ENCODE peak calls at places on chromosomes 3 and 15, in ten cellular contexts. One of them, this sample, is unnamed.

GRCh38 chr3:45942051-45942825 is 1.0 kb upstream of the CXCR6 start:
- DNase-seq in germinal center: no peak
- DNase-seq in activated naive CD4-positive, alpha-beta T cell: no peak
- DNase-seq in activated T-cell treated with anti-CD3 and anti-CD28 coated beads, Interleukin-2, amount 50 U/mL, for 72 hours: no peak
- DNase-seq in T-helper 1 cell: no peak
- DNase-seq in stimulated activated CD8-positive, alpha-beta memory T cell treated with anti-CD3 and anti-CD28 coated beads, Interleukin-15, amount 100 ng/mL, for 1 hour: no peak
- DNase-seq in activated CD8-positive, alpha-beta memory T cell treated with anti-CD3 and anti-CD28 coated beads for 48 hours: no peak
- DNase-seq in skeletal muscle cell: no peak
- DNase-seq in stimulated activated CD4-positive, alpha-beta T cell treated with anti-CD3 and anti-CD28 coated beads, Interleukin-2, amount 100 ng/mL, for 4 hours: no peak
- DNase-seq in islet precursor cell: no peak
- DNase-seq in this sample: no peak

GRCh38 chr15:96243701-96244100 is 86.8 kb upstream of the NR2F2 start:
- DNase-seq in germinal center: no peak
- DNase-seq in activated naive CD4-positive, alpha-beta T cell: no peak
- DNase-seq in activated T-cell treated with anti-CD3 and anti-CD28 coated beads, Interleukin-2, amount 50 U/mL, for 72 hours: no peak
- DNase-seq in T-helper 1 cell: no peak
- DNase-seq in stimulated activated CD8-positive, alpha-beta memory T cell treated with anti-CD3 and anti-CD28 coated beads, Interleukin-15, amount 100 ng/mL, for 1 hour: no peak
- DNase-seq in activated CD8-positive, alpha-beta memory T cell treated with anti-CD3 and anti-CD28 coated beads for 48 hours: no peak
- DNase-seq in skeletal muscle cell: no peak
- DNase-seq in stimulated activated CD4-positive, alpha-beta T cell treated with anti-CD3 and anti-CD28 coated beads, Interleukin-2, amount 100 ng/mL, for 4 hours: no peak
- DNase-seq in islet precursor cell: no peak
- DNase-seq in this sample: no peak

GRCh38 chr3:13832130-13832529 is 47.7 kb downstream of the WNT7A start:
- DNase-seq in germinal center: no peak
- DNase-seq in activated naive CD4-positive, alpha-beta T cell: no peak
- DNase-seq in activated T-cell treated with anti-CD3 and anti-CD28 coated beads, Interleukin-2, amount 50 U/mL, for 72 hours: no peak
- DNase-seq in T-helper 1 cell: no peak
- DNase-seq in stimulated activated CD8-positive, alpha-beta memory T cell treated with anti-CD3 and anti-CD28 coated beads, Interleukin-15, amount 100 ng/mL, for 1 hour: no peak
- DNase-seq in activated CD8-positive, alpha-beta memory T cell treated with anti-CD3 and anti-CD28 coated beads for 48 hours: no peak
- DNase-seq in skeletal muscle cell: no peak
- DNase-seq in stimulated activated CD4-positive, alpha-beta T cell treated with anti-CD3 and anti-CD28 coated beads, Interleukin-2, amount 100 ng/mL, for 4 hours: no peak
- DNase-seq in islet precursor cell: no peak
- DNase-seq in this sample: no peak

GRCh38 chr3:125511420-125512094 is 8.4 kb downstream of the SNX4 start:
- DNase-seq in germinal center: no peak
- DNase-seq in activated naive CD4-positive, alpha-beta T cell: no peak
- DNase-seq in activated T-cell treated with anti-CD3 and anti-CD28 coated beads, Interleukin-2, amount 50 U/mL, for 72 hours: no peak
- DNase-seq in T-helper 1 cell: no peak
- DNase-seq in stimulated activated CD8-positive, alpha-beta memory T cell treated with anti-CD3 and anti-CD28 coated beads, Interleukin-15, amount 100 ng/mL, for 1 hour: no peak
- DNase-seq in activated CD8-positive, alpha-beta memory T cell treated with anti-CD3 and anti-CD28 coated beads for 48 hours: no peak
- DNase-seq in skeletal muscle cell: no peak
- DNase-seq in stimulated activated CD4-positive, alpha-beta T cell treated with anti-CD3 and anti-CD28 coated beads, Interleukin-2, amount 100 ng/mL, for 4 hours: no peak
- DNase-seq in islet precursor cell: no peak
- DNase-seq in this sample: no peak

GRCh38 chr3:150222646-150223045 is 185.5 kb upstream of the TSC22D2 start:
- DNase-seq in germinal center: no peak
- DNase-seq in activated naive CD4-positive, alpha-beta T cell: no peak
- DNase-seq in activated T-cell treated with anti-CD3 and anti-CD28 coated beads, Interleukin-2, amount 50 U/mL, for 72 hours: no peak
- DNase-seq in T-helper 1 cell: no peak
- DNase-seq in stimulated activated CD8-positive, alpha-beta memory T cell treated with anti-CD3 and anti-CD28 coated beads, Interleukin-15, amount 100 ng/mL, for 1 hour: no peak
- DNase-seq in activated CD8-positive, alpha-beta memory T cell treated with anti-CD3 and anti-CD28 coated beads for 48 hours: no peak
- DNase-seq in skeletal muscle cell: no peak
- DNase-seq in stimulated activated CD4-positive, alpha-beta T cell treated with anti-CD3 and anti-CD28 coated beads, Interleukin-2, amount 100 ng/mL, for 4 hours: no peak
- DNase-seq in islet precursor cell: no peak
- DNase-seq in this sample: no peak

GRCh38 chr3:122875547-122876127 is 80.8 kb downstream of the SLC49A4 start:
- DNase-seq in germinal center: no peak
- DNase-seq in activated naive CD4-positive, alpha-beta T cell: no peak
- DNase-seq in activated T-cell treated with anti-CD3 and anti-CD28 coated beads, Interleukin-2, amount 50 U/mL, for 72 hours: no peak
- DNase-seq in T-helper 1 cell: no peak
- DNase-seq in stimulated activated CD8-positive, alpha-beta memory T cell treated with anti-CD3 and anti-CD28 coated beads, Interleukin-15, amount 100 ng/mL, for 1 hour: no peak
- DNase-seq in activated CD8-positive, alpha-beta memory T cell treated with anti-CD3 and anti-CD28 coated beads for 48 hours: no peak
- DNase-seq in skeletal muscle cell: no peak
- DNase-seq in stimulated activated CD4-positive, alpha-beta T cell treated with anti-CD3 and anti-CD28 coated beads, Interleukin-2, amount 100 ng/mL, for 4 hours: no peak
- DNase-seq in islet precursor cell: no peak
- DNase-seq in this sample: no peak

GRCh38 chr15:81002254-81003022 is 1.7 kb downstream of the TLNRD1 start:
- DNase-seq in germinal center: no peak
- DNase-seq in activated naive CD4-positive, alpha-beta T cell: no peak
- DNase-seq in activated T-cell treated with anti-CD3 and anti-CD28 coated beads, Interleukin-2, amount 50 U/mL, for 72 hours: no peak
- DNase-seq in T-helper 1 cell: peak; percentile 4
- DNase-seq in stimulated activated CD8-positive, alpha-beta memory T cell treated with anti-CD3 and anti-CD28 coated beads, Interleukin-15, amount 100 ng/mL, for 1 hour: no peak
- DNase-seq in activated CD8-positive, alpha-beta memory T cell treated with anti-CD3 and anti-CD28 coated beads for 48 hours: no peak
- DNase-seq in skeletal muscle cell: no peak
- DNase-seq in stimulated activated CD4-positive, alpha-beta T cell treated with anti-CD3 and anti-CD28 coated beads, Interleukin-2, amount 100 ng/mL, for 4 hours: no peak
- DNase-seq in islet precursor cell: peak; percentile 63
- DNase-seq in this sample: no peak

GRCh38 chr3:1600206-1600605 is 498.5 kb upstream of the CNTN4 start:
- DNase-seq in germinal center: no peak
- DNase-seq in activated naive CD4-positive, alpha-beta T cell: no peak
- DNase-seq in activated T-cell treated with anti-CD3 and anti-CD28 coated beads, Interleukin-2, amount 50 U/mL, for 72 hours: no peak
- DNase-seq in T-helper 1 cell: no peak
- DNase-seq in stimulated activated CD8-positive, alpha-beta memory T cell treated with anti-CD3 and anti-CD28 coated beads, Interleukin-15, amount 100 ng/mL, for 1 hour: no peak
- DNase-seq in activated CD8-positive, alpha-beta memory T cell treated with anti-CD3 and anti-CD28 coated beads for 48 hours: no peak
- DNase-seq in skeletal muscle cell: no peak
- DNase-seq in stimulated activated CD4-positive, alpha-beta T cell treated with anti-CD3 and anti-CD28 coated beads, Interleukin-2, amount 100 ng/mL, for 4 hours: no peak
- DNase-seq in islet precursor cell: no peak
- DNase-seq in this sample: no peak

GRCh38 chr3:23861689-23862088 is 55.1 kb downstream of the NKIRAS1 start:
- DNase-seq in germinal center: no peak
- DNase-seq in activated naive CD4-positive, alpha-beta T cell: no peak
- DNase-seq in activated T-cell treated with anti-CD3 and anti-CD28 coated beads, Interleukin-2, amount 50 U/mL, for 72 hours: no peak
- DNase-seq in T-helper 1 cell: no peak
- DNase-seq in stimulated activated CD8-positive, alpha-beta memory T cell treated with anti-CD3 and anti-CD28 coated beads, Interleukin-15, amount 100 ng/mL, for 1 hour: no peak
- DNase-seq in activated CD8-positive, alpha-beta memory T cell treated with anti-CD3 and anti-CD28 coated beads for 48 hours: no peak
- DNase-seq in skeletal muscle cell: no peak
- DNase-seq in stimulated activated CD4-positive, alpha-beta T cell treated with anti-CD3 and anti-CD28 coated beads, Interleukin-2, amount 100 ng/mL, for 4 hours: no peak
- DNase-seq in islet precursor cell: no peak
- DNase-seq in this sample: no peak

GRCh38 chr3:193573403-193573802 is 18.7 kb upstream of the ATP13A4 start:
- DNase-seq in germinal center: no peak
- DNase-seq in activated naive CD4-positive, alpha-beta T cell: no peak
- DNase-seq in activated T-cell treated with anti-CD3 and anti-CD28 coated beads, Interleukin-2, amount 50 U/mL, for 72 hours: no peak
- DNase-seq in T-helper 1 cell: no peak
- DNase-seq in stimulated activated CD8-positive, alpha-beta memory T cell treated with anti-CD3 and anti-CD28 coated beads, Interleukin-15, amount 100 ng/mL, for 1 hour: no peak
- DNase-seq in activated CD8-positive, alpha-beta memory T cell treated with anti-CD3 and anti-CD28 coated beads for 48 hours: no peak
- DNase-seq in skeletal muscle cell: no peak
- DNase-seq in stimulated activated CD4-positive, alpha-beta T cell treated with anti-CD3 and anti-CD28 coated beads, Interleukin-2, amount 100 ng/mL, for 4 hours: no peak
- DNase-seq in islet precursor cell: no peak
- DNase-seq in this sample: no peak

GRCh38 chr3:30012941-30013543 is 593.4 kb upstream of the TGFBR2 start:
- DNase-seq in germinal center: peak; percentile 9
- DNase-seq in activated naive CD4-positive, alpha-beta T cell: peak; percentile 17
- DNase-seq in activated T-cell treated with anti-CD3 and anti-CD28 coated beads, Interleukin-2, amount 50 U/mL, for 72 hours: peak; percentile 42
- DNase-seq in T-helper 1 cell: peak; percentile 8
- DNase-seq in stimulated activated CD8-positive, alpha-beta memory T cell treated with anti-CD3 and anti-CD28 coated beads, Interleukin-15, amount 100 ng/mL, for 1 hour: peak; percentile 22
- DNase-seq in activated CD8-positive, alpha-beta memory T cell treated with anti-CD3 and anti-CD28 coated beads for 48 hours: peak; percentile 17
- DNase-seq in skeletal muscle cell: peak; percentile 23
- DNase-seq in stimulated activated CD4-positive, alpha-beta T cell treated with anti-CD3 and anti-CD28 coated beads, Interleukin-2, amount 100 ng/mL, for 4 hours: peak; percentile 18
- DNase-seq in islet precursor cell: peak; percentile 68
- DNase-seq in this sample: peak; percentile 87

GRCh38 chr3:163043074-163043473 is 1546.5 kb downstream of the OTOL1 start:
- DNase-seq in germinal center: no peak
- DNase-seq in activated naive CD4-positive, alpha-beta T cell: no peak
- DNase-seq in activated T-cell treated with anti-CD3 and anti-CD28 coated beads, Interleukin-2, amount 50 U/mL, for 72 hours: no peak
- DNase-seq in T-helper 1 cell: no peak
- DNase-seq in stimulated activated CD8-positive, alpha-beta memory T cell treated with anti-CD3 and anti-CD28 coated beads, Interleukin-15, amount 100 ng/mL, for 1 hour: no peak
- DNase-seq in activated CD8-positive, alpha-beta memory T cell treated with anti-CD3 and anti-CD28 coated beads for 48 hours: no peak
- DNase-seq in skeletal muscle cell: no peak
- DNase-seq in stimulated activated CD4-positive, alpha-beta T cell treated with anti-CD3 and anti-CD28 coated beads, Interleukin-2, amount 100 ng/mL, for 4 hours: no peak
- DNase-seq in islet precursor cell: no peak
- DNase-seq in this sample: no peak

GRCh38 chr3:119580148-119580760 is 962 bp downstream of the ADPRH start:
- DNase-seq in germinal center: peak; percentile 66
- DNase-seq in activated naive CD4-positive, alpha-beta T cell: no peak
- DNase-seq in activated T-cell treated with anti-CD3 and anti-CD28 coated beads, Interleukin-2, amount 50 U/mL, for 72 hours: peak; percentile 21
- DNase-seq in T-helper 1 cell: no peak
- DNase-seq in stimulated activated CD8-positive, alpha-beta memory T cell treated with anti-CD3 and anti-CD28 coated beads, Interleukin-15, amount 100 ng/mL, for 1 hour: no peak
- DNase-seq in activated CD8-positive, alpha-beta memory T cell treated with anti-CD3 and anti-CD28 coated beads for 48 hours: no peak
- DNase-seq in skeletal muscle cell: no peak
- DNase-seq in stimulated activated CD4-positive, alpha-beta T cell treated with anti-CD3 and anti-CD28 coated beads, Interleukin-2, amount 100 ng/mL, for 4 hours: no peak
- DNase-seq in islet precursor cell: peak; percentile 60
- DNase-seq in this sample: peak; percentile 20

GRCh38 chr3:10370429-10370828 is 49.5 kb upstream of the SEC13 start:
- DNase-seq in germinal center: no peak
- DNase-seq in activated naive CD4-positive, alpha-beta T cell: no peak
- DNase-seq in activated T-cell treated with anti-CD3 and anti-CD28 coated beads, Interleukin-2, amount 50 U/mL, for 72 hours: no peak
- DNase-seq in T-helper 1 cell: no peak
- DNase-seq in stimulated activated CD8-positive, alpha-beta memory T cell treated with anti-CD3 and anti-CD28 coated beads, Interleukin-15, amount 100 ng/mL, for 1 hour: no peak
- DNase-seq in activated CD8-positive, alpha-beta memory T cell treated with anti-CD3 and anti-CD28 coated beads for 48 hours: no peak
- DNase-seq in skeletal muscle cell: no peak
- DNase-seq in stimulated activated CD4-positive, alpha-beta T cell treated with anti-CD3 and anti-CD28 coated beads, Interleukin-2, amount 100 ng/mL, for 4 hours: no peak
- DNase-seq in islet precursor cell: no peak
- DNase-seq in this sample: no peak

GRCh38 chr3:64748244-64748894 is 60.6 kb upstream of the ADAMTS9 start:
- DNase-seq in germinal center: no peak
- DNase-seq in activated naive CD4-positive, alpha-beta T cell: no peak
- DNase-seq in activated T-cell treated with anti-CD3 and anti-CD28 coated beads, Interleukin-2, amount 50 U/mL, for 72 hours: no peak
- DNase-seq in T-helper 1 cell: no peak
- DNase-seq in stimulated activated CD8-positive, alpha-beta memory T cell treated with anti-CD3 and anti-CD28 coated beads, Interleukin-15, amount 100 ng/mL, for 1 hour: no peak
- DNase-seq in activated CD8-positive, alpha-beta memory T cell treated with anti-CD3 and anti-CD28 coated beads for 48 hours: no peak
- DNase-seq in skeletal muscle cell: no peak
- DNase-seq in stimulated activated CD4-positive, alpha-beta T cell treated with anti-CD3 and anti-CD28 coated beads, Interleukin-2, amount 100 ng/mL, for 4 hours: no peak
- DNase-seq in islet precursor cell: peak; percentile 64
- DNase-seq in this sample: no peak

GRCh38 chr3:14490255-14490654 is 49.9 kb downstream of the GRIP2 start:
- DNase-seq in germinal center: no peak
- DNase-seq in activated naive CD4-positive, alpha-beta T cell: no peak
- DNase-seq in activated T-cell treated with anti-CD3 and anti-CD28 coated beads, Interleukin-2, amount 50 U/mL, for 72 hours: no peak
- DNase-seq in T-helper 1 cell: no peak
- DNase-seq in stimulated activated CD8-positive, alpha-beta memory T cell treated with anti-CD3 and anti-CD28 coated beads, Interleukin-15, amount 100 ng/mL, for 1 hour: no peak
- DNase-seq in activated CD8-positive, alpha-beta memory T cell treated with anti-CD3 and anti-CD28 coated beads for 48 hours: no peak
- DNase-seq in skeletal muscle cell: no peak
- DNase-seq in stimulated activated CD4-positive, alpha-beta T cell treated with anti-CD3 and anti-CD28 coated beads, Interleukin-2, amount 100 ng/mL, for 4 hours: no peak
- DNase-seq in islet precursor cell: no peak
- DNase-seq in this sample: no peak

GRCh38 chr15:62920569-62921502 is 121.7 kb upstream of the TPM1 start:
- DNase-seq in germinal center: no peak
- DNase-seq in activated naive CD4-positive, alpha-beta T cell: no peak
- DNase-seq in activated T-cell treated with anti-CD3 and anti-CD28 coated beads, Interleukin-2, amount 50 U/mL, for 72 hours: no peak
- DNase-seq in T-helper 1 cell: no peak
- DNase-seq in stimulated activated CD8-positive, alpha-beta memory T cell treated with anti-CD3 and anti-CD28 coated beads, Interleukin-15, amount 100 ng/mL, for 1 hour: no peak
- DNase-seq in activated CD8-positive, alpha-beta memory T cell treated with anti-CD3 and anti-CD28 coated beads for 48 hours: no peak
- DNase-seq in skeletal muscle cell: no peak
- DNase-seq in stimulated activated CD4-positive, alpha-beta T cell treated with anti-CD3 and anti-CD28 coated beads, Interleukin-2, amount 100 ng/mL, for 4 hours: no peak
- DNase-seq in islet precursor cell: no peak
- DNase-seq in this sample: no peak

GRCh38 chr15:78308422-78309021 is 9.1 kb upstream of the SKIC8 start:
- DNase-seq in germinal center: peak; percentile 44
- DNase-seq in activated naive CD4-positive, alpha-beta T cell: no peak
- DNase-seq in activated T-cell treated with anti-CD3 and anti-CD28 coated beads, Interleukin-2, amount 50 U/mL, for 72 hours: peak; percentile 73
- DNase-seq in T-helper 1 cell: peak; percentile 15
- DNase-seq in stimulated activated CD8-positive, alpha-beta memory T cell treated with anti-CD3 and anti-CD28 coated beads, Interleukin-15, amount 100 ng/mL, for 1 hour: no peak
- DNase-seq in activated CD8-positive, alpha-beta memory T cell treated with anti-CD3 and anti-CD28 coated beads for 48 hours: peak; percentile 30
- DNase-seq in skeletal muscle cell: no peak
- DNase-seq in stimulated activated CD4-positive, alpha-beta T cell treated with anti-CD3 and anti-CD28 coated beads, Interleukin-2, amount 100 ng/mL, for 4 hours: peak; percentile 9
- DNase-seq in islet precursor cell: peak; percentile 92
- DNase-seq in this sample: peak; percentile 90

GRCh38 chr3:192332386-192333291 is 394.7 kb downstream of the FGF12 start:
- DNase-seq in germinal center: no peak
- DNase-seq in activated naive CD4-positive, alpha-beta T cell: no peak
- DNase-seq in activated T-cell treated with anti-CD3 and anti-CD28 coated beads, Interleukin-2, amount 50 U/mL, for 72 hours: no peak
- DNase-seq in T-helper 1 cell: no peak
- DNase-seq in stimulated activated CD8-positive, alpha-beta memory T cell treated with anti-CD3 and anti-CD28 coated beads, Interleukin-15, amount 100 ng/mL, for 1 hour: no peak
- DNase-seq in activated CD8-positive, alpha-beta memory T cell treated with anti-CD3 and anti-CD28 coated beads for 48 hours: no peak
- DNase-seq in skeletal muscle cell: no peak
- DNase-seq in stimulated activated CD4-positive, alpha-beta T cell treated with anti-CD3 and anti-CD28 coated beads, Interleukin-2, amount 100 ng/mL, for 4 hours: no peak
- DNase-seq in islet precursor cell: no peak
- DNase-seq in this sample: no peak

GRCh38 chr3:42675909-42676308 is 9.4 kb upstream of the KLHL40 start:
- DNase-seq in germinal center: no peak
- DNase-seq in activated naive CD4-positive, alpha-beta T cell: no peak
- DNase-seq in activated T-cell treated with anti-CD3 and anti-CD28 coated beads, Interleukin-2, amount 50 U/mL, for 72 hours: no peak
- DNase-seq in T-helper 1 cell: no peak
- DNase-seq in stimulated activated CD8-positive, alpha-beta memory T cell treated with anti-CD3 and anti-CD28 coated beads, Interleukin-15, amount 100 ng/mL, for 1 hour: no peak
- DNase-seq in activated CD8-positive, alpha-beta memory T cell treated with anti-CD3 and anti-CD28 coated beads for 48 hours: no peak
- DNase-seq in skeletal muscle cell: no peak
- DNase-seq in stimulated activated CD4-positive, alpha-beta T cell treated with anti-CD3 and anti-CD28 coated beads, Interleukin-2, amount 100 ng/mL, for 4 hours: no peak
- DNase-seq in islet precursor cell: no peak
- DNase-seq in this sample: no peak

GRCh38 chr3:169822983-169823382 is 10.3 kb upstream of the LRRC34 start:
- DNase-seq in germinal center: no peak
- DNase-seq in activated naive CD4-positive, alpha-beta T cell: no peak
- DNase-seq in activated T-cell treated with anti-CD3 and anti-CD28 coated beads, Interleukin-2, amount 50 U/mL, for 72 hours: no peak
- DNase-seq in T-helper 1 cell: no peak
- DNase-seq in stimulated activated CD8-positive, alpha-beta memory T cell treated with anti-CD3 and anti-CD28 coated beads, Interleukin-15, amount 100 ng/mL, for 1 hour: no peak
- DNase-seq in activated CD8-positive, alpha-beta memory T cell treated with anti-CD3 and anti-CD28 coated beads for 48 hours: no peak
- DNase-seq in skeletal muscle cell: no peak
- DNase-seq in stimulated activated CD4-positive, alpha-beta T cell treated with anti-CD3 and anti-CD28 coated beads, Interleukin-2, amount 100 ng/mL, for 4 hours: no peak
- DNase-seq in islet precursor cell: no peak
- DNase-seq in this sample: no peak